ENCODE peak calls at places on chromosomes 3 and 15, in seven cellular contexts. T, O, C, F, V, I and P are unnamed samples.

GRCh38 chr3:107404727-107405519 is 27.7 kb downstream of the CCDC54 start:
- DNase-seq in O (peak; percentile 66), V (no peak), F (no peak), C (no peak), T (no peak), I (peak; percentile 95), P (peak; percentile 39)

GRCh38 chr15:42072141-42072685 is 22.1 kb downstream of the PLA2G4D start:
- DNase-seq in F (no peak), C (no peak), T (no peak), V (no peak), I (no peak), O (no peak), P (no peak)

GRCh38 chr3:5430701-5431100 is 243.2 kb downstream of the EDEM1 start:
- DNase-seq in F (no peak), C (no peak), O (no peak), V (no peak), T (no peak), I (no peak), P (no peak)

GRCh38 chr3:126039870-126040269 is 44.1 kb downstream of the SLC41A3 start:
- DNase-seq in F (no peak), C (no peak), I (no peak), T (no peak), V (no peak), O (no peak), P (no peak)

GRCh38 chr3:47096955-47097354 is 67.0 kb downstream of the SETD2 start:
- DNase-seq in C (no peak), T (no peak), V (no peak), O (peak; percentile 57), I (peak; percentile 69), F (peak; percentile 44), P (peak; percentile 43)

GRCh38 chr15:70098461-70099166 is 897 bp upstream of the TLE3 start:
- DNase-seq in V (peak; percentile 53), F (peak; percentile 35), O (no peak), I (no peak), C (peak; percentile 62), T (peak; percentile 65), P (no peak)

GRCh38 chr3:195911946-195912270 is 3.6 kb upstream of the TNK2 start:
- DNase-seq in I (no peak), C (no peak), F (no peak), O (no peak), V (no peak), T (no peak), P (peak; percentile 95)

GRCh38 chr3:129612350-129613204 is 6.1 kb upstream of the PLXND1 start:
- DNase-seq in T (no peak), V (no peak), F (no peak), C (peak; percentile 48), I (no peak), O (no peak), P (no peak)

GRCh38 chr3:42739401-42740158 is 33.5 kb downstream of the CCDC13 start:
- DNase-seq in C (peak; percentile 93), O (no peak), T (no peak), V (peak; percentile 64), I (no peak), F (no peak), P (no peak)

GRCh38 chr15:52290329-52290728 is 5.3 kb downstream of the MYO5C start:
- DNase-seq in O (peak; percentile 42), V (no peak), I (no peak), F (no peak), C (no peak), T (no peak), P (peak; percentile 52)

GRCh38 chr3:164460851-164461250 is 617.4 kb downstream of the SI start:
- DNase-seq in C (no peak), I (no peak), F (no peak), V (no peak), T (no peak), O (peak; percentile 6), P (no peak)

GRCh38 chr3:123610331-123610730 is 25.5 kb upstream of the HACD2 start:
- DNase-seq in T (no peak), V (no peak), F (no peak), O (peak; percentile 68), I (no peak), C (no peak), P (no peak)

GRCh38 chr3:57910988-57911387 is 97.2 kb upstream of the FLNB start:
- DNase-seq in T (peak; percentile 27), I (no peak), C (no peak), F (peak; percentile 41), O (peak; percentile 30), V (peak; percentile 23), P (peak; percentile 29)

GRCh38 chr3:188067932-188068331 is 86.0 kb upstream of the LPP start:
- DNase-seq in C (no peak), V (peak; percentile 66), T (no peak), O (peak; percentile 71), F (peak; percentile 77), I (peak; percentile 84), P (peak; percentile 77)

GRCh38 chr3:180640987-180641386 is 38.3 kb downstream of the CCDC39 start:
- DNase-seq in V (no peak), C (no peak), T (no peak), O (no peak), I (no peak), F (no peak), P (no peak)

GRCh38 chr3:195802261-195802701 is 9.4 kb downstream of the MUC4 start:
- DNase-seq in V (peak; percentile 29), C (no peak), O (no peak), T (no peak), I (no peak), F (no peak), P (no peak)

GRCh38 chr3:47299396-47300318 is 16.9 kb downstream of the KLHL18 start:
- DNase-seq in F (no peak), V (no peak), T (no peak), I (no peak), O (no peak), C (no peak), P (no peak)

GRCh38 chr3:125037498-125038150 is 18.2 kb downstream of the HEG1 start:
- DNase-seq in O (no peak), F (no peak), I (peak; percentile 86), T (no peak), C (no peak), V (no peak), P (peak; percentile 91)

GRCh38 chr3:143865302-143865701 is 17.0 kb upstream of the SLC9A9 start:
- DNase-seq in C (no peak), T (no peak), V (no peak), O (no peak), I (peak; percentile 7), F (no peak), P (no peak)

GRCh38 chr3:8595252-8595934 is 49.2 kb downstream of the SSUH2 start:
- DNase-seq in C (peak; percentile 55), V (no peak), I (no peak), F (no peak), T (no peak), O (no peak), P (no peak)

GRCh38 chr3:71145954-71146353 is 437.6 kb downstream of the FOXP1 start:
- DNase-seq in O (no peak), V (no peak), C (no peak), I (no peak), T (no peak), F (peak; percentile 19), P (no peak)

GRCh38 chr3:60992395-60992794 is 258.9 kb downstream of the FHIT start:
- DNase-seq in I (no peak), V (peak; percentile 35), T (peak; percentile 29), O (no peak), C (no peak), F (no peak), P (no peak)